ENCODE peak calls at places on chromosomes 12 and 14, in nine cellular contexts. A is fibroblast of gingiva, V is gastrocnemius medialis, R is RWPE1, P is A673, F is HS-5, H is hippocampal formation, W is GM03348, B is adrenal gland. Q is an unnamed sample.

GRCh38 chr12:95990136-95990535 is 6.0 kb downstream of the HAL start:
- DNase-seq in A (no peak), V (no peak), R (no peak), P (no peak), F (no peak), H (no peak), W (no peak), B (no peak), Q (no peak)

GRCh38 chr14:72024504-72024903 is 92.3 kb downstream of the RGS6 start:
- DNase-seq in A (no peak), V (no peak), R (no peak), P (no peak), F (no peak), H (no peak), W (no peak), B (no peak), Q (no peak)

GRCh38 chr14:50677527-50678063 is 9.5 kb upstream of the SAV1 start:
- DNase-seq in A (peak), V (no peak), R (peak), P (no peak), F (peak), H (no peak), W (peak), B (no peak), Q (peak)

GRCh38 chr12:7066596-7066995 is 6.1 kb downstream of the C1S start:
- DNase-seq in A (no peak), V (no peak), R (no peak), P (no peak), F (no peak), H (no peak), W (no peak), B (no peak), Q (no peak)

GRCh38 chr12:49703647-49704137 is 3.5 kb downstream of the FMNL3 start:
- DNase-seq in A (no peak), V (no peak), R (no peak), P (no peak), F (peak), H (no peak), W (peak), B (no peak), Q (peak)

GRCh38 chr12:31682136-31682962 is 22.9 kb downstream of the ETFBKMT start:
- DNase-seq in A (peak), V (peak), R (peak), P (peak), F (peak), H (no peak), W (peak), B (peak), Q (peak)

GRCh38 chr14:101462726-101463565 is 98.3 kb upstream of the DIO3 start:
- DNase-seq in A (no peak), V (no peak), R (no peak), P (no peak), F (no peak), H (no peak), W (no peak), B (peak), Q (no peak)

GRCh38 chr14:21097616-21098133 is 780 bp downstream of the ZNF219 start:
- DNase-seq in A (no peak), V (no peak), R (no peak), P (peak), F (no peak), H (no peak), W (no peak), B (peak), Q (no peak)

GRCh38 chr12:76588881-76589565 is 29.5 kb upstream of the OSBPL8 start:
- DNase-seq in A (peak), V (peak), R (peak), P (no peak), F (peak), H (no peak), W (peak), B (no peak), Q (peak)

GRCh38 chr12:45565590-45565989 is 163.9 kb upstream of the ARID2 start:
- DNase-seq in A (no peak), V (no peak), R (no peak), P (no peak), F (no peak), H (no peak), W (no peak), B (no peak), Q (no peak)

GRCh38 chr14:20262642-20263128 is 23.6 kb downstream of the OR11H4 start:
- DNase-seq in A (peak), V (no peak), R (peak), P (peak), F (peak), H (no peak), W (peak), B (no peak), Q (peak)

GRCh38 chr14:28760431-28760996 is 6.1 kb upstream of the FOXG1 start:
- DNase-seq in A (no peak), V (no peak), R (no peak), P (no peak), F (no peak), H (no peak), W (no peak), B (no peak), Q (no peak)

GRCh38 chr12:88383405-88383804 is 196.9 kb downstream of the KITLG start:
- DNase-seq in A (no peak), V (no peak), R (no peak), P (no peak), F (no peak), H (no peak), W (no peak), B (no peak), Q (no peak)

GRCh38 chr14:105223260-105223659 is 25.1 kb upstream of the BTBD6 start:
- DNase-seq in A (no peak), V (no peak), R (no peak), P (no peak), F (no peak), H (no peak), W (no peak), B (no peak), Q (no peak)

GRCh38 chr12:88720231-88720630 is 140.0 kb upstream of the KITLG start:
- DNase-seq in A (no peak), V (no peak), R (no peak), P (no peak), F (no peak), H (no peak), W (no peak), B (no peak), Q (no peak)

GRCh38 chr12:110540048-110540447 is 37.9 kb downstream of the RAD9B start:
- DNase-seq in A (no peak), V (no peak), R (no peak), P (no peak), F (no peak), H (no peak), W (no peak), B (no peak), Q (no peak)

GRCh38 chr12:116708826-116709756 is 28.8 kb downstream of the SPRING1 start:
- DNase-seq in A (peak), V (peak), R (peak), P (peak), F (peak), H (peak), W (peak), B (peak), Q (peak)

GRCh38 chr12:13339538-13339937 is 143.0 kb downstream of the EMP1 start:
- DNase-seq in A (no peak), V (no peak), R (peak), P (no peak), F (peak), H (no peak), W (no peak), B (no peak), Q (peak)

GRCh38 chr14:30131698-30132097 is 204.1 kb upstream of the PRKD1 start:
- DNase-seq in A (no peak), V (no peak), R (no peak), P (no peak), F (no peak), H (no peak), W (no peak), B (no peak), Q (no peak)

GRCh38 chr14:68349900-68350323 is 443.0 kb downstream of the ZFP36L1 start:
- DNase-seq in A (peak), V (no peak), R (no peak), P (peak), F (no peak), H (no peak), W (no peak), B (no peak), Q (peak)

GRCh38 chr14:53432378-53432802 is 279.3 kb upstream of the DDHD1 start:
- DNase-seq in A (peak), V (no peak), R (peak), P (peak), F (no peak), H (no peak), W (peak), B (peak), Q (peak)

GRCh38 chr14:37168721-37169120 is 3.7 kb downstream of the SLC25A21 start:
- DNase-seq in A (no peak), V (no peak), R (no peak), P (no peak), F (no peak), H (no peak), W (no peak), B (no peak), Q (no peak)

GRCh38 chr12:64608901-64609542 is 1.3 kb upstream of the RASSF3 start:
- DNase-seq in A (peak), V (no peak), R (peak), P (peak), F (peak), H (no peak), W (peak), B (peak), Q (peak)

GRCh38 chr12:114407034-114407420 is 1.1 kb upstream of the TBX5 start:
- DNase-seq in A (no peak), V (no peak), R (no peak), P (no peak), F (no peak), H (no peak), W (no peak), B (no peak), Q (no peak)

GRCh38 chr14:52840916-52841315 is 49.5 kb upstream of the GNPNAT1 start:
- DNase-seq in A (peak), V (peak), R (peak), P (peak), F (no peak), H (peak), W (peak), B (peak), Q (peak)

GRCh38 chr14:91167380-91167770 is 53.5 kb downstream of the DGLUCY start:
- DNase-seq in A (no peak), V (peak), R (no peak), P (no peak), F (no peak), H (no peak), W (no peak), B (no peak), Q (no peak)

GRCh38 chr12:4899361-4899760 is 10.3 kb upstream of the KCNA1 start:
- DNase-seq in A (no peak), V (no peak), R (no peak), P (peak), F (no peak), H (no peak), W (no peak), B (no peak), Q (no peak)

GRCh38 chr14:75214558-75214957 is 38.1 kb upstream of the TMED10 start:
- DNase-seq in A (no peak), V (no peak), R (no peak), P (no peak), F (no peak), H (no peak), W (no peak), B (no peak), Q (no peak)

GRCh38 chr14:104784846-104785707 is 10.5 kb downstream of the AKT1 start:
- DNase-seq in A (no peak), V (no peak), R (no peak), P (peak), F (no peak), H (no peak), W (no peak), B (peak), Q (no peak)

GRCh38 chr14:67420102-67420739 is 8.3 kb upstream of the PLEK2 start:
- DNase-seq in A (no peak), V (no peak), R (no peak), P (peak), F (no peak), H (no peak), W (no peak), B (no peak), Q (no peak)

GRCh38 chr12:116416161-116416560 is 138.7 kb upstream of the MED13L start:
- DNase-seq in A (no peak), V (no peak), R (no peak), P (no peak), F (no peak), H (no peak), W (no peak), B (no peak), Q (no peak)

GRCh38 chr12:65643595-65644386 is 180.5 kb upstream of the HMGA2 start:
- DNase-seq in A (peak), V (no peak), R (no peak), P (no peak), F (no peak), H (no peak), W (no peak), B (no peak), Q (peak)

GRCh38 chr14:51400142-51400541 is 160.1 kb downstream of the TMX1 start:
- DNase-seq in A (no peak), V (no peak), R (no peak), P (no peak), F (no peak), H (no peak), W (no peak), B (no peak), Q (peak)

GRCh38 chr12:90013409-90013808 is 304.8 kb upstream of the ATP2B1 start:
- DNase-seq in A (peak), V (no peak), R (no peak), P (no peak), F (no peak), H (no peak), W (no peak), B (no peak), Q (no peak)

GRCh38 chr12:92365333-92365732 is 219.7 kb upstream of the BTG1 start:
- DNase-seq in A (no peak), V (no peak), R (no peak), P (no peak), F (no peak), H (no peak), W (no peak), B (no peak), Q (no peak)

GRCh38 chr12:105474672-105475071 is 144.2 kb downstream of the C12orf75 start:
- DNase-seq in A (no peak), V (no peak), R (peak), P (no peak), F (no peak), H (no peak), W (no peak), B (no peak), Q (peak)

GRCh38 chr12:96225003-96225855 is 31.1 kb downstream of the ELK3 start:
- DNase-seq in A (no peak), V (no peak), R (no peak), P (peak), F (no peak), H (no peak), W (no peak), B (peak), Q (no peak)

GRCh38 chr12:18141583-18141982 is 51.6 kb upstream of the RERGL start:
- DNase-seq in A (peak), V (no peak), R (peak), P (no peak), F (peak), H (no peak), W (peak), B (no peak), Q (peak)

GRCh38 chr12:5096241-5096880 is 52.7 kb downstream of the KCNA5 start:
- DNase-seq in A (peak), V (no peak), R (peak), P (no peak), F (no peak), H (no peak), W (peak), B (no peak), Q (peak)

Q was measured in foreskin fibroblast.